ENCODE peak calls at places on chromosomes 12 and 14, in six cellular contexts. R, I, J, G, C and A are unnamed samples. For H3K27me3 and H3K9me3, the result is how much of the 10 kb centered on the place peaks cover.

GRCh38 chr14:85263916-85264315 is 266.0 kb upstream of the FLRT2 start:
- DNase-seq in R (no peak), I (no peak), J (no peak), G (no peak), C (no peak), A (no peak)

GRCh38 chr12:89525002-89525823 is 617 bp upstream of the GALNT4 start:
- DNase-seq in R (peak), I (peak), J (peak), G (peak), C (peak), A (peak)

GRCh38 chr12:49763006-49763591 is 21.7 kb downstream of the TMBIM6 start:
- DNase-seq in R (peak), I (no peak), J (peak), G (peak), C (peak), A (peak)

GRCh38 chr12:94042321-94042720 is 106.1 kb upstream of the PLXNC1 start:
- DNase-seq in R (no peak), I (no peak), J (no peak), G (no peak), C (no peak), A (no peak)

GRCh38 chr12:113932411-113933196 is 33.5 kb downstream of the RBM19 start:
- DNase-seq in R (no peak), I (peak), J (no peak), G (peak), C (no peak), A (peak)

GRCh38 chr12:50765325-50765911 is 1.5 kb downstream of the ATF1 start:
- DNase-seq in R (peak), I (no peak), J (peak), G (peak), C (no peak), A (peak)

GRCh38 chr12:101455685-101456084 is 19.5 kb upstream of the SPIC start:
- DNase-seq in R (no peak), I (no peak), J (peak), G (no peak), C (no peak), A (no peak)

GRCh38 chr12:120998435-120998834 is 17.9 kb downstream of the C12orf43 start:
- DNase-seq in R (no peak), I (no peak), J (no peak), G (no peak), C (no peak), A (no peak)

GRCh38 chr14:105138021-105138541 is 30.5 kb downstream of the JAG2 start:
- DNase-seq in R (peak), I (no peak), J (no peak), G (no peak), C (no peak), A (no peak)

GRCh38 chr12:132948146-132949066 is 7.7 kb downstream of the ZNF605 start:
- DNase-seq in R (no peak), I (no peak), J (no peak), G (no peak), C (no peak), A (no peak)

GRCh38 chr12:27081668-27082091 is 698 bp downstream of the C12orf71 start:
- DNase-seq in R (no peak), I (no peak), J (no peak), G (no peak), C (no peak), A (peak)

GRCh38 chr12:59182191-59182590 is 261.9 kb upstream of the LRIG3 start:
- DNase-seq in R (no peak), I (no peak), J (no peak), G (no peak), C (no peak), A (peak)

GRCh38 chr12:130747867-130748740 is 32.0 kb upstream of the RIMBP2 start:
- DNase-seq in R (peak), I (peak), J (peak), G (peak), C (peak), A (peak)

GRCh38 chr14:60161176-60162107 is 3.8 kb downstream of the DHRS7 start:
- DNase-seq in R (peak), I (no peak), J (no peak), G (peak), C (no peak), A (no peak)

GRCh38 chr14:105418269-105419054 is 1.2 kb upstream of the MTA1 start:
- DNase-seq in R (no peak), I (no peak), J (no peak), G (no peak), C (no peak), A (no peak)

GRCh38 chr12:59004466-59004865 is 84.2 kb upstream of the LRIG3 start:
- DNase-seq in R (no peak), I (no peak), J (no peak), G (no peak), C (no peak), A (no peak)

GRCh38 chr14:34000396-34000795 is 49.5 kb upstream of the EGLN3 start:
- DNase-seq in R (no peak), I (no peak), J (no peak), G (no peak), C (no peak), A (no peak)

GRCh38 chr14:33999771-34000291 is 49.0 kb upstream of the EGLN3 start:
- DNase-seq in R (no peak), I (no peak), J (no peak), G (no peak), C (no peak), A (no peak)

GRCh38 chr14:34005901-34006300 is 55.0 kb upstream of the EGLN3 start:
- DNase-seq in R (no peak), I (no peak), J (no peak), G (no peak), C (no peak), A (no peak)

GRCh38 chr14:34003691-34004090 is 52.8 kb upstream of the EGLN3 start:
- DNase-seq in R (no peak), I (no peak), J (no peak), G (no peak), C (no peak), A (peak)

GRCh38 chr14:34003052-34003668 is 52.3 kb upstream of the EGLN3 start:
- DNase-seq in R (no peak), I (no peak), J (no peak), G (no peak), C (no peak), A (no peak)
- H3K27me3 ChIP-seq in R (under half), I (under half), J (under half), G (under half), C (under half), A (under half)

GRCh38 chr14:48568252-48568651 is 892.8 kb upstream of the MDGA2 start:
- DNase-seq in R (no peak), I (no peak), J (no peak), G (no peak), C (no peak), A (no peak)
- H3K4me3 ChIP-seq in R (no peak), I (no peak), J (no peak), G (no peak), C (no peak), A (no peak)

DNA sequence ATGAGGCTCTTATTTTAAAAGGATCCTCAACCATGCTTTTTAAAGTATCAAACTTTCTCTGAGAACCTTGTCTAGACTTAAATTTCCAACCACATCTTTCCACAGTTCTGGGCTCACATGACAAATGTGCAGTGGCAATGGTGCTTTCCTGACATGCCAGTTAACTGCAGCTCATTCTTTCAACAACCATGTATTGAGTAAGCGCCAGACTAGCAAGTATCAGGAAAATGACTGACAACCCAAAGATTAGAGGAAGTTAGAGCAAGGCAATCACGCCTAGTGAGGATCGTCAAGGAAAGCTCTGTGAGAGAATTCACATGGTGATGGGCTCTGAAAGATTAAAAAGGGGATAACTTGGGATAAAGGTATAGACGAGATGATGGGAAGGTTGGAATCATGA is 35.8 kb downstream of the FLVCR2 start:
- DNase-seq in R (no peak), I (no peak), J (no peak), G (no peak), C (no peak), A (no peak)
- H3K9me3 ChIP-seq in R (under half), I (under half), J (under half), G (under half), C (under half), A (under half)

DNA sequence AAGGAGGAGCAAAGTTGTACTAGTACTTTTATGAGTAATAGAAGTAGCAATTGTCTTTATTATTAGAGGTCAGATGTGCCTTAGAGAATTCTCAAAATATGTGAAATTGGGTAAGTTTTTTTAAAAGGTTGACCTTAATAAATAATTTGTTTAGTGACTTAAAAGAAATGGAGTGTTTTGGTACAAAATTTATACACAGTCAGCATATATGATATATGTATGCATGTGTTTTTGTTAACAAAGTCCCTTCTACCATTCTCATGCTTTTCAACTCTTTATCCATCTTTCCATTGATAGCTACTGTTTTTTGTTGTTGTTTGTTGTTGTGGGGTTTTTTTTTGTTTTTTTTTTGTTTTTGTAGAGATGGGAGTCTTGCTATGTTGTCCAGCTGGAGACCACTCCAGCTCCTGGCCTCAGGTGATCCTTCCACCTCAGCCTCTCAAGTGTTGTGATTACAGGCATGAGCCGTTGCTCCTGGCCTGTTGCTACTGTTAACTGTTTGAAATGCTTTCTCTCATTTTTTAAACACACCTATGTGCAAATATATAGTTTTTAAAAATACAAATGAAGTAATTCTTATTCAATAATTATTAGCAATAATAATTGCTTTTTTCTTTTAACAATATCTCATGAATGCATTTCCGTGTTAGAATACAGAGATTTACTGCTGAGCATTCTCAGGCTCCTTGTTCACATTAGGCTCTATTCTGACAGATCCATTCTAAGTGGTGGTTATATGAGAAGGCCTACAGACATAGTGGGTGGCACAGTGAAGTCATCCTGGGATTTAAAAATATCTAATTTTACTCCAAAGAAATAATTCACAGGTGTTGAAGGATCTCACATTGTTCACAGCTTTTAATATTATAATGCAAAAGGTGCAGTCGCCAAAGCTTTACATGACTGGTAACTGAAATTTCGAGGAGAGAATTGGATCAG is 10.4 kb downstream of the NAA30 start:
- DNase-seq in R (no peak), I (no peak), J (no peak), G (no peak), C (no peak), A (no peak)
- H3K27me3 ChIP-seq in R (under half), I (under half), J (under half), G (under half), C (under half), A (under half)

DNA sequence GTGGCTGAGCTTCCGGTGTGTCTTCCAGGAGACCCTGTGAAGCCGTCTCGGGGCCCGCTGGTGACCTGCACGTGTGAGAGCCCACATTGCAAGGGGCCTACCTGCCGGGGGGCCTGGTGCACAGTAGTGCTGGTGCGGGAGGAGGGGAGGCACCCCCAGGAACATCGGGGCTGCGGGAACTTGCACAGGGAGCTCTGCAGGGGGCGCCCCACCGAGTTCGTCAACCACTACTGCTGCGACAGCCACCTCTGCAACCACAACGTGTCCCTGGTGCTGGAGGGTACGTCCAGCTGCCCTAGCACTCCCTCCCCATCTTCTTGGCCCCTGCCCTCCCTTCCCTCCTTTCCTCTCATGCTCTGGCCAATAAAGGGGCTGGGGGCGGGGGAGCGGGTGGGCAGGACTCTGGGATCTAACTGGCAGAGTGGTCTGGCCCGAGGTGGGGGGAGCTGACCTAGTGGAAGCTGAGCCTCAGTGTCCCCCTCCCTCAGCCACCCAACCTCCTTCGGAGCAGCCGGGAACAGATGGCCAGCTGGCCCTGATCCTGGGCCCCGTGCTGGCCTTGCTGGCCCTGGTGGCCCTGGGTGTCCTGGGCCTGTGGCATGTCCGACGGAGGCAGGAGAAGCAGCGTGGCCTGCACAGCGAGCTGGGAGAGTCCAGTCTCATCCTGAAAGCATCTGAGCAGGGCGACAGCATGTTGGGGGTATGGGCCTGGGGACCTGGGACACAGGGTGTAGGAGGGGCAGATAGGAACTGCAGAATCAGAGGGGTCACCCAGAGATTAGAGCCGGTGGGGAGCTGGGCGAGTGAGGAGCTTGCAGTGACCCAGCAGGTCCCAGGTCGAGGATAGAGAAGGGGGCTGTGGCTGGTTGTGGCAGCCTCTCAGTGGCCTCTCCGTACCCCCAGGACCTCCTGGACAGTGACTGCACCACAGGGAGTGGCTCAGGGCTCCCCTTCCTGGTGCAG is 6.0 kb downstream of the ACVRL1 start:
- DNase-seq in R (no peak), I (no peak), J (no peak), G (no peak), C (no peak), A (no peak)
- H3K4me3 ChIP-seq in R (no peak), I (no peak), J (no peak), G (no peak), C (peak), A (no peak)

GRCh38 chr12:37548266-37548805 is 768.2 kb upstream of the ALG10B start:
- DNase-seq in R (no peak), I (no peak), J (no peak), G (no peak), C (no peak), A (no peak)
- H3K9me3 ChIP-seq in R (under half), I (under half), J (under half), G (under half), C (under half), A (under half)

GRCh38 chr14:56815301-56815700 is 5.0 kb upstream of the OTX2 start:
- DNase-seq in R (no peak), I (no peak), J (no peak), G (no peak), C (no peak), A (no peak)

GRCh38 chr14:56814468-56815074 is 4.3 kb upstream of the OTX2 start:
- DNase-seq in R (no peak), I (no peak), J (no peak), G (no peak), C (no peak), A (no peak)

GRCh38 chr14:56816575-56817391 is 6.5 kb upstream of the OTX2 start:
- DNase-seq in R (no peak), I (no peak), J (no peak), G (no peak), C (no peak), A (no peak)

GRCh38 chr14:56821177-56821576 is 10.9 kb upstream of the OTX2 start:
- DNase-seq in R (no peak), I (no peak), J (no peak), G (no peak), C (no peak), A (no peak)

DNA sequence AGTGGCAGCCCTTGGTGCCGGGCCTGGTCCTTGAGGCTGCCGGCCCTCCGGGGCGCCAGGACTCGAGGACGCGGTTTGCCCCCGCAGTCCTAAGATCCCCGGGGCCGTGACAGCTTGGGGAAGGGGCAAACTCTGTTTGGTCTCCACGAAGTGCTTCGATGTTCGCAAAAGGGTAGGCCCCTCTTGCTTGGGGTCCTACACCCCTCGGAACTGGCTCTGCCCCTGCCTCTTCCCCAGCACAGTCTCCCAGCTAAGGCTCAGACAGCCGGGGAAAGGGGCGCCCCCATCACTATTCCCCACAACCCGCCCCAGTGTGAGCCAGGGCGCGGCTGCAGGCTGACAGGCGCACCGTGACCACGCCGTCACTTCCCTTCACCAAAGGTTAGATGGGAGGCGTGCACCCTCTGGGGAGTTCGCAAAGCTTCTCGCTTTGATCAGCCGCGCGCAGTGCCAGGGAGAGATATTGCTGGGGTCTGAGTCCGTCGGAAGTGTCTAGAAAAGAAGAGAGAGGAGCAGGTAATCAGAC is 7.2 kb upstream of the OTX2 start:
- DNase-seq in R (no peak), I (no peak), J (no peak), G (no peak), C (no peak), A (no peak)
- H3K27me3 ChIP-seq in R (under half), I (half or more), J (under half), G (half or more), C (under half), A (under half)

GRCh38 chr12:54172102-54172630 is 16.6 kb downstream of the SMUG1 start:
- DNase-seq in R (no peak), I (no peak), J (no peak), G (no peak), C (no peak), A (no peak)

GRCh38 chr12:54173066-54173726 is 15.6 kb downstream of the SMUG1 start:
- DNase-seq in R (peak), I (no peak), J (peak), G (peak), C (no peak), A (peak)

GRCh38 chr12:54175130-54175963 is 13.4 kb downstream of the SMUG1 start:
- DNase-seq in R (no peak), I (no peak), J (no peak), G (no peak), C (no peak), A (no peak)

GRCh38 chr12:54169036-54169435 is 19.7 kb downstream of the SMUG1 start:
- DNase-seq in R (no peak), I (no peak), J (no peak), G (no peak), C (no peak), A (no peak)

GRCh38 chr12:54173906-54174471 is 14.8 kb downstream of the SMUG1 start:
- DNase-seq in R (no peak), I (no peak), J (no peak), G (no peak), C (no peak), A (no peak)
- H3K4me3 ChIP-seq in R (no peak), I (no peak), J (no peak), G (no peak), C (no peak), A (no peak)

DNA sequence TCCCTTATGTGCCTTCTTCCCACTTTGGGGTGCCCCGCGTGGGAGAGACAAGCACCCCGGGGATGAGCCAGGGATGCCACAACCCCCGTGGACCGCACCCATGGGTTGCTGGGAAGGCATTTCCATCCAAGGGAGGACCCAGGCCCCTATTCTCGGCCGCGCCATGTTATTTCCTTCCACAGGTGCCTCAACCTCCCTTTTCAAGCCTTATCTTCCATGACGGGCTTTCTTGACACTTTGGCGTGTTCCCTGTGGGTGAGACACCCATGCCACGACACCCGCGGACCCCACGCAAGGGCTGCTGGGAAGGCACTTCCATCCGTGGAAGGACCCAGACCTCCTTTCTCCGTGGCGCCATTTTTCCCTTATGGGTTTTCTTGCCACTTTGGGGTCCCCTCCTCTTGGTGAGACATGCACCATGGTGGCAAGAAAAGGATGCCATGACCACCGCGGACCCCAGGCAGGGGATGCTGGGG is 269.2 kb downstream of the ALG10 start:
- DNase-seq in R (no peak), I (no peak), J (no peak), G (no peak), C (no peak), A (no peak)
- H3K9me3 ChIP-seq in R (under half), I (under half), J (under half), G (under half), C (under half), A (under half)

GRCh38 chr12:128385736-128386135 is 118.8 kb downstream of the TMEM132C start:
- DNase-seq in R (no peak), I (no peak), J (no peak), G (no peak), C (no peak), A (no peak)

GRCh38 chr12:128381537-128381936 is 114.6 kb downstream of the TMEM132C start:
- DNase-seq in R (no peak), I (no peak), J (no peak), G (no peak), C (no peak), A (no peak)

GRCh38 chr12:128387811-128388422 is 120.9 kb downstream of the TMEM132C start:
- DNase-seq in R (no peak), I (no peak), J (no peak), G (peak), C (peak), A (peak)

GRCh38 chr12:128382946-128383739 is 116.2 kb downstream of the TMEM132C start:
- DNase-seq in R (no peak), I (no peak), J (no peak), G (no peak), C (no peak), A (no peak)

DNA sequence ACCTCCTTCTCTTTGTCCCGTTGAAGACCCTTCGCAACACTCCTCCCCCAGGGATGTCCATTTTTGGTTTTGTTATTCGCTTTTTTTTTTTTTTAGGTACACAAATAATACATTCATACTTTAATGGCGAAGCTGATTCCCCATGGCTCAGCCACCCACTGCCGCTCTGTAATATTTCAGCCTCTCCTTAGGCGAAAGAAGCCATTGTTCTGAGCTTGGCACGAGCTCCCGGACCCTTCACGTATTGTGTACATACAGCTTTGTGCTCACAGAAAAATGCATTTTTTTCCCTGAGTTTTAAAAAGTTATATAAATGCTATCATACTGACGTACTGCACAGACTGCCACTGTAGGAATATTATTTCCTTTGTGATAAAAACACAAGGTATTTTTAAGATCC is 115.0 kb downstream of the TMEM132C start:
- DNase-seq in R (no peak), I (no peak), J (no peak), G (no peak), C (no peak), A (no peak)
- H3K27me3 ChIP-seq in R (under half), I (under half), J (under half), G (under half), C (under half), A (under half)